ENCODE peak calls at places on chromosomes 2 and 18, in seven cellular contexts. C is fibroblast of lung, W is neural crest cell, E is HFF-Myc, I is SK-N-SH, T is Calu3, H is AG09309. U is an unnamed sample.

GRCh38 chr2:127398239-127398590 is 10.4 kb upstream of the MAP3K2 start:
- DNase-seq in C (peak), W (no peak), E (peak), I (peak), T (peak), H (peak), U (no peak)

GRCh38 chr2:165277295-165277694 is 38.1 kb downstream of the SCN2A start:
- DNase-seq in C (peak), W (no peak), E (peak), I (no peak), T (no peak), H (no peak), U (no peak)

GRCh38 chr2:187825-188224 is 76.0 kb downstream of the SH3YL1 start:
- DNase-seq in C (no peak), W (no peak), E (no peak), I (no peak), T (no peak), H (no peak), U (no peak)

GRCh38 chr2:226652388-226652787 is 147.2 kb downstream of the IRS1 start:
- DNase-seq in C (peak), W (no peak), E (peak), I (no peak), T (peak), H (peak), U (no peak)

GRCh38 chr18:30903566-30903965 is 139.0 kb downstream of the DSC3 start:
- DNase-seq in C (peak), W (no peak), E (no peak), I (no peak), T (peak), H (no peak), U (no peak)

GRCh38 chr2:26292646-26293045 is 47.9 kb downstream of the HADHB start:
- DNase-seq in C (peak), W (no peak), E (no peak), I (no peak), T (no peak), H (no peak), U (no peak)

GRCh38 chr2:133080822-133081221 is 410.8 kb upstream of the LYPD1 start:
- DNase-seq in C (no peak), W (no peak), E (no peak), I (no peak), T (no peak), H (no peak), U (no peak)

GRCh38 chr2:84212611-84213314 is 246.3 kb downstream of the SUCLG1 start:
- DNase-seq in C (no peak), W (no peak), E (no peak), I (no peak), T (no peak), H (no peak), U (no peak)

GRCh38 chr2:122238006-122238559 is 482.6 kb downstream of the TSN start:
- DNase-seq in C (no peak), W (no peak), E (no peak), I (no peak), T (peak), H (no peak), U (no peak)

GRCh38 chr2:240469747-240470146 is 34.3 kb downstream of the GPC1 start:
- DNase-seq in C (no peak), W (no peak), E (no peak), I (no peak), T (no peak), H (no peak), U (no peak)

GRCh38 chr2:240468300-240469238 is 33.1 kb downstream of the GPC1 start:
- DNase-seq in C (no peak), W (peak), E (no peak), I (peak), T (no peak), H (no peak), U (peak)

GRCh38 chr2:240467659-240468299 is 32.3 kb downstream of the GPC1 start:
- DNase-seq in C (no peak), W (peak), E (no peak), I (peak), T (no peak), H (no peak), U (peak)

GRCh38 chr2:240467149-240467642 is 31.7 kb downstream of the GPC1 start:
- DNase-seq in C (no peak), W (peak), E (no peak), I (peak), T (no peak), H (no peak), U (peak)

DNA sequence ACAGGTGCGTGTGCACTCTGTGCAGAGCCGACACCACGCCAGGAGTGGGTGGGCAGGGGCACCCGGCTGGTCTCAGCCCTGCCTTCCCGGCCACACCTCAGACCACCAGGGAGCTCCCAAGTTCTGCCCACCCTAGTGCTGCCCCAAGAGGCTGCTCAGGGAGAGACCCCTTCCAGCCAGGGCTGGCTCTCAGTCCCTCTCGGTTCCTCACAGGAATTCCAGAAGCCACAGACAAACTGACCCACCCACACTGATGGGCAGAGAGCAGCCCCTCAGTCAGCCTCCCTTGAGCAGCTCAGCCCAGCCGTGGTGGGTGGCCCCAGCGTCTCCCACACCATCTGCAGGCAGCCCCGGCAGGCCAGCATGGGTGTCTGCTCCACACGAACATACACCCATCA is 33.8 kb downstream of the GPC1 start:
- DNase-seq in C (no peak), W (peak), E (no peak), I (peak), T (no peak), H (no peak), U (no peak)
- TF ChIP-seq CTCF in C (no peak), W (no peak), E (no peak), I (no peak), T (no peak), H (no peak), U (no peak)

GRCh38 chr2:95115418-95115817 is 6.2 kb downstream of the MRPS5 start:
- DNase-seq in C (peak), W (peak), E (peak), I (peak), T (peak), H (no peak), U (peak)
- TF ChIP-seq CTCF in C (peak), W (peak), E (peak), I (peak), T (peak), H (peak), U (peak)

GRCh38 chr2:132033365-132033764 is 128.4 kb downstream of the ANKRD30BL start:
- DNase-seq in C (no peak), W (no peak), E (no peak), I (no peak), T (no peak), H (no peak), U (no peak)

GRCh38 chr2:132034646-132035045 is 127.1 kb downstream of the ANKRD30BL start:
- DNase-seq in C (no peak), W (no peak), E (no peak), I (no peak), T (no peak), H (no peak), U (no peak)

GRCh38 chr2:132038179-132038882 is 123.4 kb downstream of the ANKRD30BL start:
- DNase-seq in C (no peak), W (peak), E (no peak), I (peak), T (peak), H (no peak), U (peak)

GRCh38 chr2:132033949-132034348 is 127.8 kb downstream of the ANKRD30BL start:
- DNase-seq in C (no peak), W (no peak), E (no peak), I (no peak), T (no peak), H (no peak), U (no peak)

DNA sequence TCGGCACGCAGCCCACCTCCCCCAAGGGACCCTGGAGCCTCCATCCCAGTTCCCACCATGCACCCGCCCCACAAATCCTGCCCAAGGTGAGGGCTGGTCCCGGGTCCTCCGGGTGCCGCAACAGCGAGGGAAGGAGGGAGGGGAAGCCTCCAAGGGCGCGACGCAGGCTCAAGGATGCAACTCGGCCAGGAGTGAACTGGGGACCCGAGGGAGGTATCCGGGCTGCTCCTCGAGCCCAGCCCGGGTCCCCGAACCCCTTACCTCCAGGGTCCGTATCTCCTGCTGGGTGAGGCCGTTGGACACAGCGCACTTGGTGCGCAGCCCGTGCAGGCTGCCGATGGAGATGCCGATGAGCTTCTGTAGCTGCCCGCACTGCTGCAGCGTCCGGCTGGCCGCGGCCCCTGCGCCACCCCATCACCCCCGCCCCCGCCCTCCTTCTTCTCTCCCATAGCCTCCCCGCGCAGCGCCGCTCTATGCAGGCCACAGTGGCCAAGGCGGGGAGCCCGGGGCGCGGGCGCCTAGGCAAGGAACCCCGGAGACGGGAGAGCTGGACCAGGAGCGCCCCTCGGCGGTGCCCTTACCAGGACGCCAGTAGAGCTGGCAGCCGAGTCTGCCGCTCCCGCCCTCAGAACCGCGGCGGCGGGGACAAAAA is 124.1 kb downstream of the ANKRD30BL start:
- DNase-seq in C (no peak), W (peak), E (no peak), I (peak), T (peak), H (no peak), U (peak)
- TF ChIP-seq CTCF in C (no peak), W (no peak), E (no peak), I (peak), T (no peak), H (no peak), U (no peak)

GRCh38 chr2:140586379-140586778 is 1544.4 kb downstream of the LRP1B start:
- DNase-seq in C (peak), W (peak), E (no peak), I (peak), T (peak), H (no peak), U (peak)
- TF ChIP-seq CTCF in C (peak), W (peak), E (peak), I (peak), T (peak), H (peak), U (peak)

GRCh38 chr2:96345403-96345802 is 9.8 kb downstream of the NCAPH start:
- DNase-seq in C (no peak), W (no peak), E (no peak), I (no peak), T (no peak), H (no peak), U (no peak)
- TF ChIP-seq CTCF in C (peak), W (peak), E (no peak), I (no peak), T (no peak), H (peak), U (no peak)

DNA sequence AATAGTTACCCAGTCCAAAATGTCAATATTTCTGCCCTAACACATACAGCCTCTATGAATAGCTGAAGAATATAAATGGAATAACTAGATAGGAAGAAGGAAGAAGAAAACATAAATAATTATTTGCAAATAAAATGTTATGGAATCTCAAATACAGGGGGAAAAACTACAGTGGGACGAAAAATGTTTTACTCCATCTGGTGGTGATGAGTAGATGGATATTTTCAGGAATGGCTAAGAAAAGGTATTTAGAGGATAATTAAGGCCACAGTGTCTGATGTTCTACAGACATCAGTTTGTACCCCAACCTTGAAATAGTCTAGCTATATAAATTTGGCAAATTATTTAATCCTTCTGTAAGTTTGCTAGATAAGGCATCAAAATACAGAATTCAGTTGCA is 178.1 kb upstream of the FSHR start:
- DNase-seq in C (no peak), W (no peak), E (no peak), I (no peak), T (no peak), H (no peak), U (no peak)
- TF ChIP-seq CTCF in C (no peak), W (no peak), E (no peak), I (no peak), T (no peak), H (no peak), U (no peak)

GRCh38 chr2:215950009-215950408 is 63.3 kb downstream of the MREG start:
- DNase-seq in C (peak), W (no peak), E (peak), I (peak), T (peak), H (peak), U (no peak)
- TF ChIP-seq CTCF in C (peak), W (peak), E (peak), I (peak), T (peak), H (peak), U (peak)

GRCh38 chr2:185436787-185437372 is 301.7 kb upstream of the FSIP2 start:
- DNase-seq in C (no peak), W (no peak), E (no peak), I (no peak), T (no peak), H (no peak), U (no peak)
- TF ChIP-seq CTCF in C (no peak), W (no peak), E (no peak), I (no peak), T (no peak), H (no peak), U (no peak)

GRCh38 chr2:216694201-216694825 is 1.0 kb downstream of the IGFBP5 start:
- DNase-seq in C (peak), W (peak), E (no peak), I (peak), T (no peak), H (no peak), U (peak)
- TF ChIP-seq CTCF in C (no peak), W (peak), E (no peak), I (no peak), T (no peak), H (no peak), U (no peak)